ENCODE peak calls at places on chromosomes 12 and 14, in six cellular contexts. One of them, this sample, is unnamed.

GRCh38 chr12:4997939-4998338 is 45.7 kb upstream of the KCNA5 start:
- DNase-seq in AG04450: peak; percentile 39
- DNase-seq in fibroblast of lung: peak; percentile 94
- DNase-seq in SK-N-MC: no peak
- DNase-seq in CD4-positive, alpha-beta T cell: no peak
- DNase-seq in tibial nerve: no peak
- DNase-seq in this sample: no peak

GRCh38 chr14:105148604-105149145 is 19.9 kb downstream of the JAG2 start:
- DNase-seq in CD4-positive, alpha-beta T cell: no peak
- DNase-seq in AG04450: no peak
- DNase-seq in fibroblast of lung: no peak
- DNase-seq in SK-N-MC: no peak
- DNase-seq in tibial nerve: no peak
- DNase-seq in this sample: peak; percentile 7

GRCh38 chr12:122864894-122865253 is 29.6 kb downstream of the HIP1R start:
- DNase-seq in tibial nerve: no peak
- DNase-seq in fibroblast of lung: no peak
- DNase-seq in CD4-positive, alpha-beta T cell: no peak
- DNase-seq in SK-N-MC: no peak
- DNase-seq in AG04450: no peak
- DNase-seq in this sample: no peak

GRCh38 chr12:104360157-104360556 is 56.6 kb downstream of the EID3 start:
- DNase-seq in tibial nerve: no peak
- DNase-seq in AG04450: no peak
- DNase-seq in SK-N-MC: no peak
- DNase-seq in CD4-positive, alpha-beta T cell: no peak
- DNase-seq in fibroblast of lung: peak; percentile 50
- DNase-seq in this sample: no peak

GRCh38 chr12:54701940-54702592 is 53.9 kb upstream of the DCD start:
- DNase-seq in SK-N-MC: peak; percentile 57
- DNase-seq in tibial nerve: no peak
- DNase-seq in CD4-positive, alpha-beta T cell: no peak
- DNase-seq in fibroblast of lung: peak; percentile 25
- DNase-seq in AG04450: no peak
- DNase-seq in this sample: no peak

GRCh38 chr12:96303656-96304055 is 96.6 kb downstream of the CDK17 start:
- DNase-seq in CD4-positive, alpha-beta T cell: no peak
- DNase-seq in AG04450: no peak
- DNase-seq in fibroblast of lung: no peak
- DNase-seq in tibial nerve: no peak
- DNase-seq in SK-N-MC: no peak
- DNase-seq in this sample: no peak

GRCh38 chr12:38544357-38545066 is 227.9 kb downstream of the ALG10B start:
- DNase-seq in CD4-positive, alpha-beta T cell: no peak
- DNase-seq in SK-N-MC: no peak
- DNase-seq in AG04450: no peak
- DNase-seq in tibial nerve: no peak
- DNase-seq in fibroblast of lung: no peak
- DNase-seq in this sample: no peak

GRCh38 chr14:48527832-48528231 is 852.4 kb upstream of the MDGA2 start:
- DNase-seq in CD4-positive, alpha-beta T cell: no peak
- DNase-seq in AG04450: no peak
- DNase-seq in fibroblast of lung: no peak
- DNase-seq in SK-N-MC: no peak
- DNase-seq in tibial nerve: no peak
- DNase-seq in this sample: no peak

GRCh38 chr14:22472935-22473854 is 115.8 kb downstream of the DAD1 start:
- DNase-seq in CD4-positive, alpha-beta T cell: no peak
- DNase-seq in SK-N-MC: peak; percentile 65
- DNase-seq in tibial nerve: no peak
- DNase-seq in AG04450: no peak
- DNase-seq in fibroblast of lung: no peak
- DNase-seq in this sample: no peak

GRCh38 chr12:100895197-100895596 is 100.6 kb downstream of the ANO4 start:
- DNase-seq in fibroblast of lung: no peak
- DNase-seq in CD4-positive, alpha-beta T cell: no peak
- DNase-seq in AG04450: no peak
- DNase-seq in tibial nerve: no peak
- DNase-seq in SK-N-MC: no peak
- DNase-seq in this sample: no peak

GRCh38 chr12:73308747-73309146 is 1036.6 kb downstream of the TRHDE start:
- DNase-seq in fibroblast of lung: no peak
- DNase-seq in tibial nerve: no peak
- DNase-seq in CD4-positive, alpha-beta T cell: no peak
- DNase-seq in SK-N-MC: no peak
- DNase-seq in AG04450: no peak
- DNase-seq in this sample: no peak

GRCh38 chr14:57382283-57382682 is 8.1 kb upstream of the NAA30 start:
- DNase-seq in AG04450: peak; percentile 46
- DNase-seq in fibroblast of lung: peak; percentile 86
- DNase-seq in CD4-positive, alpha-beta T cell: no peak
- DNase-seq in tibial nerve: no peak
- DNase-seq in SK-N-MC: no peak
- DNase-seq in this sample: no peak

GRCh38 chr14:92925446-92925845 is 2.5 kb downstream of the CHGA start:
- DNase-seq in SK-N-MC: no peak
- DNase-seq in CD4-positive, alpha-beta T cell: no peak
- DNase-seq in fibroblast of lung: no peak
- DNase-seq in AG04450: no peak
- DNase-seq in tibial nerve: no peak
- DNase-seq in this sample: no peak

GRCh38 chr14:20757963-20758362 is 10.2 kb upstream of the EDDM3B start:
- DNase-seq in CD4-positive, alpha-beta T cell: no peak
- DNase-seq in AG04450: no peak
- DNase-seq in fibroblast of lung: no peak
- DNase-seq in SK-N-MC: no peak
- DNase-seq in tibial nerve: no peak
- DNase-seq in this sample: no peak

GRCh38 chr12:127717293-127717692 is 549.7 kb upstream of the TMEM132C start:
- DNase-seq in CD4-positive, alpha-beta T cell: no peak
- DNase-seq in SK-N-MC: no peak
- DNase-seq in fibroblast of lung: peak; percentile 41
- DNase-seq in AG04450: no peak
- DNase-seq in tibial nerve: no peak
- DNase-seq in this sample: no peak

GRCh38 chr12:66302827-66303169 is 505 bp downstream of the HELB start:
- DNase-seq in CD4-positive, alpha-beta T cell: no peak
- DNase-seq in AG04450: no peak
- DNase-seq in fibroblast of lung: no peak
- DNase-seq in SK-N-MC: no peak
- DNase-seq in tibial nerve: no peak
- DNase-seq in this sample: no peak

GRCh38 chr14:104290058-104290667 is 151.8 kb downstream of the KIF26A start:
- DNase-seq in fibroblast of lung: no peak
- DNase-seq in SK-N-MC: no peak
- DNase-seq in AG04450: no peak
- DNase-seq in CD4-positive, alpha-beta T cell: no peak
- DNase-seq in tibial nerve: no peak
- DNase-seq in this sample: no peak

GRCh38 chr14:22007278-22008097 is 333.9 kb upstream of the OR4E1 start:
- DNase-seq in fibroblast of lung: no peak
- DNase-seq in tibial nerve: no peak
- DNase-seq in AG04450: no peak
- DNase-seq in SK-N-MC: no peak
- DNase-seq in CD4-positive, alpha-beta T cell: no peak
- DNase-seq in this sample: no peak

GRCh38 chr12:42199007-42199406 is 39.0 kb downstream of the YAF2 start:
- DNase-seq in AG04450: no peak
- DNase-seq in tibial nerve: no peak
- DNase-seq in CD4-positive, alpha-beta T cell: no peak
- DNase-seq in fibroblast of lung: no peak
- DNase-seq in SK-N-MC: no peak
- DNase-seq in this sample: no peak
- H3K9me3 ChIP-seq in AG04450: no peaks in the 10 kb centered on the region
- H3K9me3 ChIP-seq in tibial nerve: no peaks in the 10 kb centered on the region
- H3K9me3 ChIP-seq in CD4-positive, alpha-beta T cell: no peaks in the 10 kb centered on the region
- H3K9me3 ChIP-seq in fibroblast of lung: no peaks in the 10 kb centered on the region
- H3K9me3 ChIP-seq in SK-N-MC: no peaks in the 10 kb centered on the region
- H3K9me3 ChIP-seq in this sample: no peaks in the 10 kb centered on the region

DNA sequence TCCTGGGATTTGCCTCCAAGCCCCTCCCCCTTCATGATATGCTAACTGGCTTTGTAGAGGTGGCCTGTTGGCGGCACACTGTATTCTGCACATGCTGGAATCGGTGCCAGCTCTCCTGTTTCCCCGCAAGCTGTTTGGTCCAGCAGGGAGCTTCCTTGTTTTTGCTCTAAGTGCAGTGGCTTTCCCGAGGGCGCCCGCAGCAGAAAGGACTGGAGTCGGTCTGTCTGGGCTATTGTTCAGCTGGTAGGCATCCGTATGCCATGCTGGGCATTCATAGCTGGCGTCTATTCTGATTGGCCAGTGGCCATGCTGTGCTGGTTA is 88.9 kb upstream of the MED13L start:
- DNase-seq in SK-N-MC: no peak
- DNase-seq in CD4-positive, alpha-beta T cell: no peak
- DNase-seq in AG04450: no peak
- DNase-seq in fibroblast of lung: no peak
- DNase-seq in tibial nerve: no peak
- DNase-seq in this sample: no peak
- H3K9me3 ChIP-seq in SK-N-MC: no peaks in the 10 kb centered on the region
- H3K9me3 ChIP-seq in CD4-positive, alpha-beta T cell: no peaks in the 10 kb centered on the region
- H3K9me3 ChIP-seq in AG04450: no peaks in the 10 kb centered on the region
- H3K9me3 ChIP-seq in fibroblast of lung: no peaks in the 10 kb centered on the region
- H3K9me3 ChIP-seq in tibial nerve: no peaks in the 10 kb centered on the region
- H3K9me3 ChIP-seq in this sample: no peaks in the 10 kb centered on the region

GRCh38 chr12:34204830-34205285 is 182.6 kb downstream of the ALG10 start:
- DNase-seq in CD4-positive, alpha-beta T cell: no peak
- DNase-seq in SK-N-MC: no peak
- DNase-seq in AG04450: no peak
- DNase-seq in fibroblast of lung: no peak
- DNase-seq in tibial nerve: no peak
- DNase-seq in this sample: no peak

GRCh38 chr12:34203866-34204620 is 181.7 kb downstream of the ALG10 start:
- DNase-seq in fibroblast of lung: no peak
- DNase-seq in SK-N-MC: no peak
- DNase-seq in CD4-positive, alpha-beta T cell: no peak
- DNase-seq in tibial nerve: no peak
- DNase-seq in AG04450: no peak
- DNase-seq in this sample: no peak

GRCh38 chr12:34207858-34208257 is 185.6 kb downstream of the ALG10 start:
- DNase-seq in tibial nerve: no peak
- DNase-seq in CD4-positive, alpha-beta T cell: no peak
- DNase-seq in SK-N-MC: no peak
- DNase-seq in AG04450: no peak
- DNase-seq in fibroblast of lung: no peak
- DNase-seq in this sample: no peak

GRCh38 chr12:34206061-34206785 is 183.9 kb downstream of the ALG10 start:
- DNase-seq in CD4-positive, alpha-beta T cell: no peak
- DNase-seq in SK-N-MC: no peak
- DNase-seq in AG04450: no peak
- DNase-seq in tibial nerve: no peak
- DNase-seq in fibroblast of lung: no peak
- DNase-seq in this sample: no peak

DNA sequence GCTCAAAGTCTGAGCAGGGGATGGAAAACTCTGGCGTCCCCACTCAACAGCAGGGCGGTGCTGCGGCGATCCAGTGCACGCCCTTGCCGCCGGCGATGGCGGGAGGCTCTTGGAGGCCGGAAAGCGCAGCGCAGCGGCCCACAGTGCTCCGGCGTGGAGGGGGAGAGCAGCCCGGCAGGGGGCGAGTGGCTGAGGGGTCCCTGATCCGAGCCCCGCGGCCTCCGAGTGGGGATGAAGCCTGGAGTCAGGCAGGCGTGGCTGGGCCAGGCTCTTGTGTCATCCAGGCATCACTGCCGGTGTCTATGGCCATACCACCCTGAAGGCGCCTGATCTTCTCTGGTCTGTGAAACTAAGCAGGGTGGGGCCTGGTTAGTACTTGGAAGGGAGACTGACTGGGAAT is 183.1 kb downstream of the ALG10 start:
- DNase-seq in SK-N-MC: no peak
- DNase-seq in fibroblast of lung: no peak
- DNase-seq in tibial nerve: no peak
- DNase-seq in AG04450: no peak
- DNase-seq in CD4-positive, alpha-beta T cell: no peak
- DNase-seq in this sample: no peak
- H3K9me3 ChIP-seq in SK-N-MC: no peaks in the 10 kb centered on the region
- H3K9me3 ChIP-seq in fibroblast of lung: no peaks in the 10 kb centered on the region
- H3K9me3 ChIP-seq in tibial nerve: no peaks in the 10 kb centered on the region
- H3K9me3 ChIP-seq in AG04450: peaks cover 86% of the 10 kb centered on the region
- H3K9me3 ChIP-seq in CD4-positive, alpha-beta T cell: no peaks in the 10 kb centered on the region
- H3K9me3 ChIP-seq in this sample: no peaks in the 10 kb centered on the region

DNA sequence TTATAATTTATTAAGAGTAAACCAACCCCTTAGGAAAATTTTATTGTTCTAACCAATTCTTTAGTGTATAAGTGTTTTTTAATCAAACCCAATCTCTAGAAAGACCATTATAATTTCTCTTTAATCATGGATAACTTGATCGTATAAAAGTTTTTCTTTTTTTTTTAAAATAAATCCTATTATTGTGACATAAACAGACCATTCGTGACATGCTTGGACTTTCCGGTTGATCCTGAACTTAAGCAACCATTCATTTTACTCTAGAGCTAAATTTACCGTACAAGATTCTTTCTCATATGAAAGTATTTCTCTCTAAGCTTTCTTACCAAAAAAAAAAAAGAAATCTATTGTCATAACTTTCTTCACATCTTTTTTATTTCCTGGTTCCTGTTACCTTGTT is 32.6 kb upstream of the SLC38A4 start:
- DNase-seq in AG04450: no peak
- DNase-seq in SK-N-MC: no peak
- DNase-seq in CD4-positive, alpha-beta T cell: no peak
- DNase-seq in tibial nerve: no peak
- DNase-seq in fibroblast of lung: no peak
- DNase-seq in this sample: no peak
- H3K9me3 ChIP-seq in AG04450: peaks cover 4% of the 10 kb centered on the region
- H3K9me3 ChIP-seq in SK-N-MC: peaks cover 3% of the 10 kb centered on the region
- H3K9me3 ChIP-seq in CD4-positive, alpha-beta T cell: peaks cover 15% of the 10 kb centered on the region
- H3K9me3 ChIP-seq in tibial nerve: no peaks in the 10 kb centered on the region
- H3K9me3 ChIP-seq in fibroblast of lung: no peaks in the 10 kb centered on the region
- H3K9me3 ChIP-seq in this sample: no peaks in the 10 kb centered on the region

GRCh38 chr12:126688556-126688955 is 1578.4 kb upstream of the TMEM132C start:
- DNase-seq in fibroblast of lung: no peak
- DNase-seq in AG04450: no peak
- DNase-seq in tibial nerve: no peak
- DNase-seq in CD4-positive, alpha-beta T cell: no peak
- DNase-seq in SK-N-MC: no peak
- DNase-seq in this sample: no peak

GRCh38 chr12:126681676-126682075 is 1585.3 kb upstream of the TMEM132C start:
- DNase-seq in AG04450: no peak
- DNase-seq in CD4-positive, alpha-beta T cell: no peak
- DNase-seq in tibial nerve: no peak
- DNase-seq in fibroblast of lung: peak; percentile 19
- DNase-seq in SK-N-MC: no peak
- DNase-seq in this sample: no peak

GRCh38 chr12:126684703-126685102 is 1582.3 kb upstream of the TMEM132C start:
- DNase-seq in tibial nerve: no peak
- DNase-seq in AG04450: no peak
- DNase-seq in SK-N-MC: no peak
- DNase-seq in fibroblast of lung: no peak
- DNase-seq in CD4-positive, alpha-beta T cell: no peak
- DNase-seq in this sample: no peak

DNA sequence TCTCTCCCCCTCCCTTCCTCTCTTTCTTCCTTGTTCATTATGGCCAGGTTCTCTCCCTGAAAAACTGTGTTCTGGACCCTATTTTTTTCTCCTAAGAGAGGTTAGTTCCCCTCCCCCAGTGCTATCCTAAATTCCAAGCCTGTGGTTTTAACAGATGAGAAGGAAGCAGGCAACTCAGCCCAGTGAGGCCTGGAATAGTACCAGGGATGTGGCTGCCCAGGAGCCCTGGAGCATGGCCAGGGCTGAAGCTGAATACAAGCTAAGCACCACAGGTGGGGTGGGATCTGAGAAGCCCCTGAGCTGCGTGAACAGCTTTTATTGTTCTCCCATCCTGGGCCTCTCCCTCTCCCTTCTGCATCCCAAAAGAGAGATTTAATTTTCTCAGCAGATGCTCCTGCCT is 1581.3 kb upstream of the TMEM132C start:
- DNase-seq in SK-N-MC: no peak
- DNase-seq in tibial nerve: no peak
- DNase-seq in AG04450: no peak
- DNase-seq in fibroblast of lung: peak; percentile 28
- DNase-seq in CD4-positive, alpha-beta T cell: no peak
- DNase-seq in this sample: no peak
- H3K9me3 ChIP-seq in SK-N-MC: no peaks in the 10 kb centered on the region
- H3K9me3 ChIP-seq in tibial nerve: no peaks in the 10 kb centered on the region
- H3K9me3 ChIP-seq in AG04450: peaks cover 32% of the 10 kb centered on the region
- H3K9me3 ChIP-seq in fibroblast of lung: no peaks in the 10 kb centered on the region
- H3K9me3 ChIP-seq in CD4-positive, alpha-beta T cell: no peaks in the 10 kb centered on the region
- H3K9me3 ChIP-seq in this sample: no peaks in the 10 kb centered on the region